ENCODE peak calls at places on chromosomes 6 and 20, in ten cellular contexts. R is cardiac muscle cell, N is lower leg skin, T is cardiac fibroblast, G is GM12878, F is body of pancreas, H is ovary, P is ascending aorta, V is astrocyte of the spinal cord, M is mammary epithelial cell. S is an unnamed sample.

GRCh38 chr20:37484386-37484785 is 36.7 kb upstream of the NNAT start:
- DNase-seq in R (peak; percentile 8), N (no peak), T (no peak), G (no peak), F (no peak), H (no peak), P (no peak), V (no peak), M (no peak), S (no peak)

GRCh38 chr20:4082406-4083102 is 67.2 kb upstream of the RNF24 start:
- DNase-seq in R (peak; percentile 93), N (peak; percentile 59), T (peak; percentile 80), G (peak; percentile 59), F (peak; percentile 68), H (peak; percentile 50), P (peak; percentile 79), V (peak; percentile 80), M (peak; percentile 79), S (no peak)

GRCh38 chr20:45044084-45044573 is 56.8 kb downstream of the KCNS1 start:
- DNase-seq in R (peak; percentile 92), N (no peak), T (peak; percentile 90), G (no peak), F (peak; percentile 59), H (no peak), P (no peak), V (peak; percentile 84), M (peak; percentile 61), S (peak; percentile 66)

GRCh38 chr20:39885975-39886649 is 802.9 kb downstream of the MAFB start:
- DNase-seq in R (peak; percentile 78), N (peak; percentile 76), T (peak; percentile 88), G (no peak), F (peak; percentile 76), H (peak; percentile 73), P (peak; percentile 82), V (peak; percentile 84), M (peak; percentile 61), S (peak; percentile 84)

GRCh38 chr20:50814438-50815161 is 19.7 kb downstream of the BCAS4 start:
- DNase-seq in R (no peak), N (no peak), T (no peak), G (no peak), F (no peak), H (no peak), P (no peak), V (no peak), M (no peak), S (no peak)

GRCh38 chr6:83071023-83071422 is 3.6 kb downstream of the DOP1A start:
- DNase-seq in R (peak; percentile 41), N (no peak), T (no peak), G (peak; percentile 60), F (peak; percentile 25), H (no peak), P (no peak), V (no peak), M (peak; percentile 41), S (no peak)

GRCh38 chr20:5881714-5882113 is 68.6 kb downstream of the TRMT6 start:
- DNase-seq in R (no peak), N (no peak), T (no peak), G (no peak), F (no peak), H (no peak), P (no peak), V (no peak), M (no peak), S (no peak)

GRCh38 chr6:48280035-48280434 is 169.0 kb upstream of the PTCHD4 start:
- DNase-seq in R (no peak), N (no peak), T (no peak), G (no peak), F (no peak), H (no peak), P (no peak), V (no peak), M (no peak), S (no peak)

GRCh38 chr6:75936682-75937081 is 135.8 kb downstream of the IMPG1 start:
- DNase-seq in R (no peak), N (no peak), T (no peak), G (no peak), F (no peak), H (no peak), P (no peak), V (no peak), M (no peak), S (no peak)

GRCh38 chr20:53594068-53595017 is 704 bp upstream of the ZNF217 start:
- DNase-seq in R (peak; percentile 97), N (peak; percentile 93), T (peak; percentile 93), G (no peak), F (peak; percentile 96), H (peak; percentile 98), P (peak; percentile 98), V (peak; percentile 92), M (peak; percentile 85), S (peak; percentile 59)

GRCh38 chr6:161639772-161640171 is 365.9 kb upstream of the AGPAT4 start:
- DNase-seq in R (no peak), N (no peak), T (no peak), G (no peak), F (no peak), H (no peak), P (no peak), V (no peak), M (no peak), S (no peak)

GRCh38 chr6:135919026-135919425 is 67.5 kb downstream of the PDE7B start:
- DNase-seq in R (no peak), N (no peak), T (no peak), G (no peak), F (no peak), H (no peak), P (no peak), V (no peak), M (no peak), S (no peak)

GRCh38 chr6:107822154-107823046 is 1.7 kb downstream of the SCML4 start:
- DNase-seq in R (peak; percentile 4), N (no peak), T (no peak), G (peak; percentile 21), F (peak; percentile 21), H (no peak), P (no peak), V (no peak), M (no peak), S (no peak)

GRCh38 chr6:51384736-51385135 is 566.1 kb downstream of the TFAP2B start:
- DNase-seq in R (no peak), N (no peak), T (no peak), G (no peak), F (no peak), H (no peak), P (no peak), V (no peak), M (no peak), S (no peak)

GRCh38 chr6:137776786-137777185 is 90.3 kb upstream of the TNFAIP3 start:
- DNase-seq in R (peak; percentile 69), N (no peak), T (peak; percentile 82), G (no peak), F (no peak), H (no peak), P (no peak), V (no peak), M (no peak), S (no peak)

DNA sequence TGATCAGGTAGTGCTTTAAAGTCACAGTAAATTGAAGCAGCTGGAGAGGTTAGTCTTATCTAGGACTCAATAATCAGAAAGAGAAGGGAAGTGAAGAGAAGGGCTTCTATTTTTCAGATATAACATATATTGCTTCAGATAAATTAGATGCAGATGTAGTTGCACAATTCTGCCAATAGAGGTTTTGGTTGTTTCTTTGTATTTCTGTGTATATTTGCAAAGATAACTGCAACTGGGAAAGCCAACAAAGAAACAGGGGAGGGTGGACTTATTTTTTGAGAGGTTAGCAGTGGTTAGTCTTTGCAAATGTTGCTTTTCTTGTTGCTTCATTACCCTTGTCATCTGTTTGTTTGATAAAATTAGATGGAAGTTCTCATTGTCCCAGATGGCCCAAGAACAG is 106.6 kb downstream of the ADGRG6 start:
- DNase-seq in R (no peak), N (no peak), T (peak; percentile 15), G (no peak), F (no peak), H (no peak), P (no peak), V (no peak), M (no peak), S (no peak)
- TF ChIP-seq CTCF in R (no peak), N (no peak), T (peak; percentile 34), G (no peak), F (no peak), H (no peak), P (no peak), V (peak; percentile 9), M (no peak), S (peak; percentile 13)

GRCh38 chr20:56005389-56005715 is at the start of gene CBLN4:
- DNase-seq in R (no peak), N (no peak), T (no peak), G (no peak), F (no peak), H (no peak), P (no peak), V (no peak), M (no peak), S (no peak)

GRCh38 chr20:56003966-56004365 is 1.4 kb downstream of the CBLN4 start:
- DNase-seq in R (no peak), N (no peak), T (no peak), G (no peak), F (no peak), H (peak; percentile 23), P (no peak), V (no peak), M (peak; percentile 8), S (no peak)

GRCh38 chr20:56003111-56003800 is 2.1 kb downstream of the CBLN4 start:
- DNase-seq in R (no peak), N (no peak), T (no peak), G (no peak), F (no peak), H (peak; percentile 20), P (no peak), V (no peak), M (no peak), S (no peak)

GRCh38 chr20:56001890-56002289 is 3.4 kb downstream of the CBLN4 start:
- DNase-seq in R (no peak), N (no peak), T (no peak), G (no peak), F (no peak), H (no peak), P (no peak), V (no peak), M (no peak), S (no peak)

GRCh38 chr20:56004611-56005388 is 519 bp downstream of the CBLN4 start:
- DNase-seq in R (no peak), N (no peak), T (no peak), G (no peak), F (no peak), H (no peak), P (no peak), V (no peak), M (no peak), S (no peak)
- H3K4me3 ChIP-seq in R (no peak overlapping the region), N (no peak overlapping the region), T (no peak overlapping the region), G (no peak overlapping the region), F (no peak overlapping the region), H (no peak overlapping the region), P (peak overlapping the region; percentile 12), V (no peak overlapping the region), M (no peak overlapping the region), S (no peak overlapping the region)

GRCh38 chr20:48606841-48607543 is 220.8 kb downstream of the PREX1 start:
- DNase-seq in R (no peak), N (no peak), T (no peak), G (no peak), F (no peak), H (no peak), P (peak; percentile 59), V (no peak), M (no peak), S (no peak)
- TF ChIP-seq CTCF in R (no peak), N (no peak), T (no peak), G (no peak), F (no peak), H (no peak), P (no peak), V (no peak), M (no peak), S (no peak)

GRCh38 chr20:33719989-33720709 is at the start of gene PXMP4:
- DNase-seq in R (peak; percentile 99), N (peak; percentile 96), T (peak; percentile 100), G (peak; percentile 99), F (peak; percentile 96), H (peak; percentile 93), P (peak; percentile 97), V (peak; percentile 97), M (peak; percentile 97), S (peak; percentile 95)
- H3K4me3 ChIP-seq in R (peak within 1 kb of the TSS; percentile 62), N (peak within 1 kb of the TSS; percentile 75), T (peak within 1 kb of the TSS; percentile 97), G (peak within 1 kb of the TSS; percentile 72), F (peak within 1 kb of the TSS; percentile 72), H (peak within 1 kb of the TSS; percentile 78), P (peak within 1 kb of the TSS; percentile 64), V (peak within 1 kb of the TSS; percentile 81), M (peak within 1 kb of the TSS; percentile 70), S (peak within 1 kb of the TSS; percentile 98)

S was measured in AG09309.